ENCODE peak calls at places on chromosomes 1 and 21, in ten cellular contexts. M is endodermal cell, W is mammary epithelial cell, E is left ventricle myocardium inferior, Z is GM12865, N is Panc1, U is BJ, A is kidney, F is uterus, J is dorsolateral prefrontal cortex. X is an unnamed sample.

GRCh38 chr1:55051621-55052020 is 12.3 kb downstream of the PCSK9 start:
- DNase-seq in M (no peak), W (no peak), E (no peak), Z (no peak), N (no peak), U (no peak), A (no peak), F (no peak), J (no peak), X (no peak)

GRCh38 chr1:236160540-236161127 is 18.3 kb downstream of the GPR137B start:
- DNase-seq in M (no peak), W (no peak), E (no peak), Z (peak), N (no peak), U (no peak), A (no peak), F (no peak), J (no peak), X (no peak)

GRCh38 chr1:230174041-230174440 is 107.0 kb downstream of the GALNT2 start:
- DNase-seq in M (peak), W (no peak), E (no peak), Z (no peak), N (no peak), U (no peak), A (no peak), F (no peak), J (no peak), X (no peak)

GRCh38 chr1:214445201-214445600 is 106.2 kb downstream of the PTPN14 start:
- DNase-seq in M (no peak), W (no peak), E (no peak), Z (no peak), N (no peak), U (no peak), A (no peak), F (no peak), J (no peak), X (no peak)

GRCh38 chr1:162676087-162676486 is 43.8 kb downstream of the DDR2 start:
- DNase-seq in M (no peak), W (no peak), E (no peak), Z (no peak), N (no peak), U (no peak), A (no peak), F (peak), J (no peak), X (peak)

GRCh38 chr1:8426996-8427395 is 109.1 kb downstream of the SLC45A1 start:
- DNase-seq in M (no peak), W (no peak), E (no peak), Z (peak), N (no peak), U (no peak), A (no peak), F (no peak), J (no peak), X (no peak)

GRCh38 chr1:27940297-27940696 is 5.5 kb downstream of the SMPDL3B start:
- DNase-seq in M (peak), W (no peak), E (peak), Z (peak), N (no peak), U (no peak), A (no peak), F (no peak), J (no peak), X (no peak)

GRCh38 chr1:21468597-21468996 is 28.7 kb downstream of the NBPF3 start:
- DNase-seq in M (peak), W (no peak), E (no peak), Z (peak), N (no peak), U (no peak), A (no peak), F (no peak), J (no peak), X (peak)

GRCh38 chr1:239719642-239720258 is 333.4 kb downstream of the CHRM3 start:
- DNase-seq in M (no peak), W (no peak), E (no peak), Z (no peak), N (no peak), U (no peak), A (no peak), F (no peak), J (no peak), X (no peak)

GRCh38 chr1:199551967-199552565 is 475.4 kb upstream of the NR5A2 start:
- DNase-seq in M (peak), W (peak), E (no peak), Z (peak), N (peak), U (peak), A (no peak), F (no peak), J (no peak), X (peak)

GRCh38 chr1:162587761-162588260 is 26.3 kb downstream of the UAP1 start:
- DNase-seq in M (no peak), W (no peak), E (no peak), Z (no peak), N (no peak), U (no peak), A (no peak), F (no peak), J (no peak), X (no peak)

GRCh38 chr1:198889102-198889501 is 250.3 kb downstream of the PTPRC start:
- DNase-seq in M (no peak), W (no peak), E (no peak), Z (no peak), N (no peak), U (no peak), A (no peak), F (no peak), J (no peak), X (no peak)

GRCh38 chr21:38438476-38438893 is 59.8 kb downstream of the ERG start:
- DNase-seq in M (no peak), W (no peak), E (peak), Z (no peak), N (no peak), U (peak), A (peak), F (peak), J (no peak), X (no peak)

GRCh38 chr1:57782357-57782756 is 358.5 kb upstream of the DAB1 start:
- DNase-seq in M (no peak), W (no peak), E (no peak), Z (no peak), N (no peak), U (no peak), A (no peak), F (no peak), J (no peak), X (no peak)

GRCh38 chr21:17461014-17461413 is 51.8 kb upstream of the CXADR start:
- DNase-seq in M (no peak), W (peak), E (no peak), Z (no peak), N (no peak), U (peak), A (no peak), F (peak), J (no peak), X (peak)

GRCh38 chr1:98048234-98048633 is 127.4 kb upstream of the DPYD start:
- DNase-seq in M (peak), W (peak), E (peak), Z (peak), N (no peak), U (no peak), A (peak), F (peak), J (peak), X (peak)

GRCh38 chr1:1926346-1926811 is 7.3 kb upstream of the TMEM52 start:
- DNase-seq in M (peak), W (no peak), E (no peak), Z (no peak), N (no peak), U (no peak), A (peak), F (no peak), J (no peak), X (no peak)

GRCh38 chr1:27166929-27167328 is 12.0 kb upstream of the SLC9A1 start:
- DNase-seq in M (no peak), W (no peak), E (no peak), Z (no peak), N (no peak), U (no peak), A (no peak), F (no peak), J (no peak), X (no peak)

GRCh38 chr21:34974162-34974981 is 74.7 kb downstream of the RUNX1 start:
- DNase-seq in M (no peak), W (no peak), E (no peak), Z (peak), N (no peak), U (no peak), A (no peak), F (no peak), J (no peak), X (no peak)
- H3K4me3 ChIP-seq in M (no peak), W (no peak), E (no peak), Z (no peak), N (no peak), U (no peak), A (no peak), F (no peak), J (no peak), X (no peak)

GRCh38 chr1:161484613-161485012 is 20.6 kb upstream of the FCGR2A start:
- DNase-seq in M (no peak), W (no peak), E (no peak), Z (peak), N (no peak), U (no peak), A (no peak), F (no peak), J (no peak), X (no peak)
- TF ChIP-seq CTCF in M (peak), W (peak), E (no peak), Z (peak), N (peak), U (peak), A (peak), F (no peak), J (peak), X (peak)

GRCh38 chr1:94734963-94735899 is 84.9 kb upstream of the SLC44A3 start:
- DNase-seq in M (peak), W (peak), E (peak), Z (no peak), N (no peak), U (peak), A (peak), F (peak), J (no peak), X (peak)
- H3K4me3 ChIP-seq in M (no peak), W (no peak), E (peak), Z (no peak), N (no peak), U (no peak), A (peak), F (no peak), J (no peak), X (no peak)

DNA sequence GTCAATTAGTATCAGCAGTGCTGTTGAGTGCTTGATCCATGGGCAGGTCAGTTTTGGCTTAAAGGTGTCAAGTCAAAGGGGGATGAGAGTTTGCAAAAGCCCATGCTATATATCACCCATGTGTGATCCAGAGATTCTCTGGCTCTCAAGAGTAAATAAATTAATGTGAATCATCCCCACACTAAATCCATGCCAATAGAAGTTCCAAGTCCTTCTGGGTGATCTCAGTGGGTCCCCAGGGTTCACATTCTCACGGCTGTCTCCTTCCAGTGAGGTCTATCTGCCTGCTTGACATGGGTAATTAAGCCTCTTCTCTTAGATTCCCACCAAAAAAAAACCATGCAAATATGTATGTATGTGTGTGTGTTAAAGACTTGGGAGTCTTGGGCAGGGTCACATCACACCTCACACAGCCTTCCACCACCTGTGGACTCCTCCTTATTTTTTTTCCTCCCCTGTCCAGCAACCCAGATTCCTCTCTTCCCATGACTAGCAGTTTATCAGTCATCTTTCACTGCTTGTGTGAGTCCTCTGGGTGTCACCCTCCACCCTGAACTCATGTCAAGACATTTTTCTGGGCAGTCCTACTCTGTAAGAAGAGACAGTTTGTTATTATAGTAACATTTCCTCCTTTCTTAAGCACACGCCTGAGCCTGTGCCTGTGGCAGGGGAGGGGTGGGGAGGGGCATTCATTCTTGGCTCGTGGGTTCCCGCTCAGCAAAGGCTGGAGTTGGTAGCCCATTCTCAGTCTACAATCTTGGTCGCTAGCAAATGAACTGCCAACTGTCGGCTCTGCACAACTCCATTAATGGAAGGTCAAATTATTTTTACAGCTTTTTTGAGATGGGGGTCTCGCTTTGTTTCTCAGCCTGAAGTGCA is 14.3 kb upstream of the S100A11 start:
- DNase-seq in M (no peak), W (peak), E (no peak), Z (no peak), N (no peak), U (no peak), A (no peak), F (no peak), J (no peak), X (peak)
- TF ChIP-seq CTCF in M (no peak), W (peak), E (no peak), Z (no peak), N (no peak), U (no peak), A (no peak), F (no peak), J (no peak), X (peak)

GRCh38 chr1:224921354-224921753 is 8.1 kb upstream of the DNAH14 start:
- DNase-seq in M (no peak), W (no peak), E (no peak), Z (no peak), N (no peak), U (no peak), A (no peak), F (no peak), J (no peak), X (no peak)

GRCh38 chr1:224922404-224923164 is 6.9 kb upstream of the DNAH14 start:
- DNase-seq in M (peak), W (peak), E (no peak), Z (peak), N (no peak), U (no peak), A (peak), F (no peak), J (no peak), X (peak)

GRCh38 chr1:224920930-224921329 is 8.5 kb upstream of the DNAH14 start:
- DNase-seq in M (no peak), W (no peak), E (no peak), Z (no peak), N (no peak), U (no peak), A (no peak), F (no peak), J (no peak), X (no peak)

GRCh38 chr1:224923726-224924125 is 5.7 kb upstream of the DNAH14 start:
- DNase-seq in M (no peak), W (no peak), E (no peak), Z (no peak), N (no peak), U (no peak), A (no peak), F (no peak), J (no peak), X (no peak)

DNA sequence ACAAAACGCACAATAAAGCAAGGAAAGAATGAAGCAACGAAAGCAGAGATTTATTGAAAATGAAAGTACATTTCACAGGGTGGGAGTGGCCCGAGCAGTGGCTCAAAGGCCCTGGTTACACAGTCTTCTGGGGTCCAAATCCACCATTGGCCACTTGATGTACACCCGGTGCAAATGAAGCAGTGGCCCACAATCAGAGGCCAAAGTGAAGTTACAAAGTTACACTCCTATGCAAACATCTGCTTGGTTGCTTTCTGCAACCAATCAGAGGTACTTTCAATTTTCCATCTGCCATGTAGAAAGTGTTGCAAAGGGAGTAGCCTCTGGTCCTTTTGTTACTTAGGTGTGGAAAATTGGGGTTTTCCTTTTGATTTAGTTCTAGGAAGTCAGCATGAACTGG is 10.0 kb upstream of the DNAH14 start:
- DNase-seq in M (no peak), W (no peak), E (no peak), Z (no peak), N (no peak), U (no peak), A (no peak), F (no peak), J (no peak), X (no peak)
- H3K4me3 ChIP-seq in M (no peak), W (no peak), E (no peak), Z (no peak), N (peak), U (no peak), A (no peak), F (no peak), J (no peak), X (no peak)

X was measured in epithelial cell of esophagus.